ENCODE peak calls at places on chromosomes 16 and 17, in eight cellular contexts. W is GM12865, J is IMR-90, B is AG04450, T is left ventricle myocardium inferior, Q is stomach, P is fibroblast of pulmonary artery, D is cardiac muscle cell. Y is an unnamed sample.
A peak's percentile ranks its signal among the peaks of the same experiment; 100 is the strongest.

GRCh38 chr17:17151962-17152361 is 54.2 kb downstream of the PLD6 start:
- DNase-seq in W (peak; percentile 15), P (peak; percentile 92), Q (peak; percentile 76), T (peak; percentile 88), D (peak; percentile 94), B (peak; percentile 72), J (peak; percentile 96), Y (peak; percentile 92)

GRCh38 chr17:63190821-63191220 is 224.8 kb downstream of the TANC2 start:
- DNase-seq in W (no peak), B (no peak), Q (no peak), P (no peak), D (no peak), T (no peak), J (no peak), Y (no peak)

GRCh38 chr17:37278247-37278894 is 97.4 kb upstream of the C17orf78 start:
- DNase-seq in D (no peak), J (no peak), T (no peak), W (no peak), Q (no peak), B (no peak), P (no peak), Y (peak; percentile 43)

GRCh38 chr16:66970775-66971725 is 10.0 kb downstream of the CES3 start:
- DNase-seq in P (peak; percentile 20), T (no peak), D (no peak), B (peak; percentile 11), Q (no peak), J (peak; percentile 80), W (no peak), Y (peak; percentile 43)

GRCh38 chr17:34827008-34827407 is 134.3 kb downstream of the CCT6B start:
- DNase-seq in B (no peak), D (no peak), Q (no peak), W (no peak), T (no peak), P (no peak), J (no peak), Y (no peak)

GRCh38 chr17:8326591-8327583 is 12.8 kb upstream of the ODF4 start:
- DNase-seq in B (no peak), T (peak; percentile 48), D (peak; percentile 61), J (no peak), W (no peak), Q (peak; percentile 37), P (peak; percentile 30), Y (peak; percentile 17)

GRCh38 chr17:68172461-68172954 is 75.3 kb upstream of the AMZ2 start:
- DNase-seq in W (peak; percentile 81), D (peak; percentile 66), J (peak; percentile 49), B (no peak), T (peak; percentile 62), P (peak; percentile 65), Q (peak; percentile 82), Y (peak; percentile 62)

GRCh38 chr16:84899414-84899813 is 79.6 kb downstream of the CRISPLD2 start:
- DNase-seq in P (no peak), B (no peak), J (no peak), W (no peak), D (no peak), Q (no peak), T (no peak), Y (peak; percentile 84)

GRCh38 chr17:17681744-17682292 is 560 bp downstream of the RAI1 start:
- DNase-seq in W (peak; percentile 61), P (no peak), J (no peak), Q (no peak), D (no peak), T (peak; percentile 49), B (no peak), Y (no peak)

GRCh38 chr17:76678330-76678729 is 32.4 kb downstream of the MXRA7 start:
- DNase-seq in W (peak; percentile 17), D (no peak), B (no peak), J (no peak), Q (no peak), T (no peak), P (no peak), Y (no peak)

GRCh38 chr16:84716740-84717139 is 16.9 kb downstream of the USP10 start:
- DNase-seq in Q (no peak), D (no peak), T (no peak), P (no peak), J (no peak), B (no peak), W (no peak), Y (no peak)

GRCh38 chr17:71440513-71440912 is 680.3 kb upstream of the SOX9 start:
- DNase-seq in D (no peak), B (no peak), W (no peak), Q (no peak), T (no peak), J (peak; percentile 15), P (no peak), Y (no peak)

GRCh38 chr17:7296189-7296861 is 1.9 kb upstream of the YBX2 start:
- DNase-seq in B (no peak), T (peak; percentile 86), P (peak; percentile 82), D (peak; percentile 87), J (peak; percentile 74), Q (peak; percentile 85), W (peak; percentile 85), Y (peak; percentile 76)

GRCh38 chr16:13936596-13937081 is 16.7 kb downstream of the ERCC4 start:
- DNase-seq in T (no peak), W (no peak), Q (no peak), D (peak; percentile 84), P (peak; percentile 81), J (peak; percentile 69), B (no peak), Y (peak; percentile 80)

DNA sequence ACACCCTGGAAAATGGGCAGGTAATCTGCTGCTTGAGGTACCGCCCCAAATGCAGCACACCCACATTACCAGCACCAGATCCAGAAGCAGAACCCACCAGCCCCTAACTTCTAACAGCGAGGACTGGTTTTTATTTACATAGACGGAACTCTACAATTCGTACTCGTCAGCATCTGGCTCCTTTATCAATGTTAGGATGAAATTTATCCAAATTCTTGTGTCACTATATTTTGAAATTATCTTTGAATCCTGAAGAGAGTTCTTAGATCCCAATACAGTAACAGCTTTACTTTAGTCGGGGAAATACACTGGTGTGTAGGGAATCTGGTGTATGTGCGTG is 332 bp upstream of the ALG1 start:
- DNase-seq in W (no peak), J (no peak), D (no peak), P (no peak), Q (no peak), T (no peak), B (no peak), Y (no peak)
- H3K4me3 ChIP-seq in W (peak overlapping the region; percentile 71), J (peak overlapping the region; percentile 79), D (no peak overlapping the region), P (peak overlapping the region; percentile 84), Q (peak overlapping the region; percentile 62), T (peak overlapping the region; percentile 91), B (peak overlapping the region; percentile 88), Y (peak overlapping the region; percentile 86)

DNA sequence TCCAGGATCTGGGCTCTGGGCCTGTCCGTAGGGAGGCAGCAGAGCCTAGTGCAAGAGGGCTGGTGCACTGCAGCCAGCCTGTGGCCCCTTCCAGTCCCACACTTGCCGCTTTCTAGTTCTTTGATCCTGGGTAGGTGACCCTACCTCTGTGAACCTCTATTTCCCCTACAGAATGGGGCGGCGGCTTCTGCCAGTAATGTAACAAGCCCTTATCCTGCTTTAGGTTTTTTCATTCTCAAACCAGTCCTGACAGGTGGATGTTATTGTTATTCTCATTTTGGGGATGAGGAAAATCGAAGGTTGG is 744 bp downstream of the E4F1 start:
- DNase-seq in P (peak; percentile 63), Q (no peak), W (peak; percentile 56), T (no peak), D (peak; percentile 60), B (no peak), J (peak; percentile 42), Y (no peak)
- TF ChIP-seq CTCF in P (peak; percentile 28), Q (no peak), W (no peak), T (no peak), D (peak; percentile 38), B (no peak), J (peak; percentile 29), Y (peak; percentile 15)

GRCh38 chr17:32929288-32929574 is 1.3 kb downstream of the TMEM98 start:
- DNase-seq in Q (no peak), B (no peak), W (no peak), D (peak; percentile 43), T (no peak), P (peak; percentile 25), J (peak; percentile 10), Y (no peak)

GRCh38 chr17:32930512-32930911 is 2.6 kb downstream of the TMEM98 start:
- DNase-seq in P (no peak), J (no peak), D (no peak), Q (no peak), T (no peak), B (no peak), W (no peak), Y (no peak)

GRCh38 chr17:32928527-32929287 is 754 bp downstream of the TMEM98 start:
- DNase-seq in W (no peak), B (no peak), J (peak; percentile 26), P (peak; percentile 34), D (peak; percentile 29), T (no peak), Q (no peak), Y (no peak)

GRCh38 chr17:32927724-32928526 is at the start of gene TMEM98:
- DNase-seq in D (peak; percentile 39), P (peak; percentile 21), B (no peak), Q (peak; percentile 43), J (peak; percentile 12), W (no peak), T (peak; percentile 20), Y (no peak)

DNA sequence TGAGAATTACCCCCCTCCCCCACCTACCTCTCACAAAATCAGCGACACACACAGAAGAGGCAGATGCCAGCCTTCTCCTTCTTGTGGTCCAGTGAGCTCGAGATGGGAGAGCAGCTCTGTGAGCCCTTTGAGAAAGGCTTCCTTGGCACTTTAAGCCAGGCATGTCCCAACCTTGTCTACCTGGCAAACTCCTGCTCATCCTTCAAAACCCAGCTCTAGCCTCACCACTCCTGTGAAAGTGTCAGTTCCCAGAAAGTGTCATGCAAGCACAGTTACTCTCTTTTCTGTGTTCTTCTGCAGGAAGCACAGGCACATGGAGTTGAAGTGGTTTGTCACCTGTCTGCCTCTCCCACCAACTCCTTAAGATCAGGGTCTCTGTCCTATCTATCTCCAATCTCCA is 1.6 kb downstream of the TMEM98 start:
- DNase-seq in W (no peak), T (no peak), J (no peak), Q (no peak), D (no peak), B (no peak), P (no peak), Y (no peak)
- H3K4me3 ChIP-seq in W (no peak overlapping the region), T (peak overlapping the region; percentile 75), J (peak overlapping the region; percentile 79), Q (peak overlapping the region; percentile 69), D (peak overlapping the region; percentile 97), B (peak overlapping the region; percentile 68), P (peak overlapping the region; percentile 63), Y (no peak overlapping the region)

GRCh38 chr16:1096164-1097082 is at the start of gene C1QTNF8:
- DNase-seq in P (no peak), T (no peak), W (no peak), Q (no peak), J (no peak), B (no peak), D (no peak), Y (no peak)

GRCh38 chr16:1094124-1094479 is 1.9 kb downstream of the C1QTNF8 start:
- DNase-seq in Q (no peak), W (no peak), P (no peak), J (no peak), D (no peak), T (no peak), B (no peak), Y (no peak)

GRCh38 chr16:1097156-1097555 is 1.1 kb upstream of the C1QTNF8 start:
- DNase-seq in Q (no peak), W (no peak), T (no peak), P (no peak), B (no peak), J (no peak), D (no peak), Y (no peak)

GRCh38 chr16:1094601-1095449 is 1.2 kb downstream of the C1QTNF8 start:
- DNase-seq in T (no peak), P (no peak), Q (no peak), B (no peak), D (no peak), W (no peak), J (no peak), Y (no peak)

GRCh38 chr16:1095450-1096163 is 437 bp downstream of the C1QTNF8 start:
- DNase-seq in P (no peak), Q (no peak), W (no peak), D (no peak), J (no peak), T (no peak), B (no peak), Y (no peak)
- TF ChIP-seq CTCF in P (no peak), Q (no peak), W (no peak), D (no peak), J (no peak), T (no peak), B (no peak), Y (no peak)

Y was measured in epithelial cell of esophagus.